ENCODE peak calls at places on chromosomes 3 and 15, in six cellular contexts. R is neural progenitor cell, B is upper lobe of left lung, E is mucosa of descending colon, N is pancreas, P is sigmoid colon. A is an unnamed sample. For H3K4me1, the result is how much of the 10 kb centered on the place peaks cover.

GRCh38 chr15:41651373-41651772 is 8.8 kb upstream of the MGA start:
- DNase-seq in N (no peak), E (no peak), P (no peak), B (no peak), R (no peak), A (no peak)

GRCh38 chr3:101077361-101078011 is 84.3 kb upstream of the ABI3BP start:
- DNase-seq in P (no peak), R (no peak), N (no peak), E (no peak), B (no peak), A (no peak)

GRCh38 chr3:101829878-101830277 is 19.4 kb upstream of the NFKBIZ start:
- DNase-seq in N (no peak), B (no peak), R (no peak), E (no peak), P (no peak), A (no peak)

GRCh38 chr15:66233487-66234415 is 19.8 kb downstream of the MEGF11 start:
- DNase-seq in E (no peak), N (no peak), P (no peak), R (peak), B (no peak), A (no peak)

GRCh38 chr3:37906734-37907282 is 45.1 kb downstream of the CTDSPL start:
- DNase-seq in B (no peak), N (no peak), P (no peak), E (no peak), R (no peak), A (no peak)

GRCh38 chr3:194577985-194578905 is 55.0 kb downstream of the TMEM44 start:
- DNase-seq in P (no peak), R (no peak), E (peak), N (no peak), B (peak), A (peak)

GRCh38 chr3:138620431-138620830 is 11.9 kb downstream of the FAIM start:
- DNase-seq in E (no peak), R (no peak), P (no peak), B (no peak), N (no peak), A (no peak)

GRCh38 chr15:40420793-40421192 is 15.2 kb downstream of the IVD start:
- DNase-seq in R (no peak), N (peak), P (no peak), E (peak), B (peak), A (no peak)

GRCh38 chr3:41701196-41701698 is 260.7 kb downstream of the ULK4 start:
- DNase-seq in N (no peak), P (no peak), E (no peak), R (no peak), B (no peak), A (no peak)

GRCh38 chr3:195769551-195769950 is 42.2 kb downstream of the MUC4 start:
- DNase-seq in B (no peak), N (no peak), E (no peak), R (no peak), P (no peak), A (no peak)

GRCh38 chr15:52789601-52790165 is 453 bp downstream of the ONECUT1 start:
- DNase-seq in N (peak), P (no peak), R (peak), B (no peak), E (peak), A (peak)

GRCh38 chr3:127373701-127374625 is 86.1 kb upstream of the PRR20G start:
- DNase-seq in B (no peak), P (no peak), N (no peak), R (peak), E (no peak), A (peak)

GRCh38 chr3:187545391-187545790 is 124.8 kb downstream of the SST start:
- DNase-seq in R (no peak), N (no peak), P (no peak), B (no peak), E (no peak), A (no peak)

GRCh38 chr3:196965112-196965803 is 3.4 kb downstream of the PIGZ start:
- DNase-seq in R (no peak), E (no peak), N (no peak), P (peak), B (no peak), A (no peak)

GRCh38 chr3:159860727-159861126 is 127.9 kb upstream of the IL12A start:
- DNase-seq in P (no peak), R (no peak), B (no peak), E (no peak), N (no peak), A (no peak)

GRCh38 chr15:80480909-80481308 is 76.7 kb downstream of the ARNT2 start:
- DNase-seq in P (peak), E (no peak), N (no peak), B (no peak), R (no peak), A (no peak)

GRCh38 chr15:42159381-42160015 is 3.1 kb upstream of the PLA2G4F start:
- DNase-seq in B (peak), R (no peak), E (no peak), P (no peak), N (no peak), A (no peak)

GRCh38 chr3:87797872-87798566 is 260.8 kb downstream of the CGGBP1 start:
- DNase-seq in B (no peak), N (no peak), R (no peak), P (no peak), E (no peak), A (no peak)

GRCh38 chr3:113769551-113769950 is 22.7 kb downstream of the ATP6V1A start:
- DNase-seq in E (no peak), R (no peak), P (no peak), B (no peak), N (no peak), A (no peak)

GRCh38 chr15:71278989-71279756 is 163.9 kb downstream of the THSD4 start:
- DNase-seq in R (no peak), P (peak), B (peak), N (peak), E (no peak), A (peak)

GRCh38 chr3:122227036-122227781 is 43.7 kb downstream of the CASR start:
- DNase-seq in B (no peak), E (no peak), R (no peak), P (no peak), N (no peak), A (no peak)

GRCh38 chr3:27326211-27326948 is 42.8 kb downstream of the NEK10 start:
- DNase-seq in R (no peak), B (no peak), E (no peak), N (no peak), P (peak), A (no peak)

GRCh38 chr3:133049491-133049890 is 11.3 kb downstream of the TMEM108 start:
- DNase-seq in E (no peak), N (no peak), R (no peak), B (no peak), P (no peak), A (no peak)

GRCh38 chr3:97942801-97943546 is 29.3 kb downstream of the RIOX2 start:
- DNase-seq in E (no peak), R (no peak), B (no peak), P (no peak), N (no peak), A (no peak)

GRCh38 chr15:84816694-84817460 is at the start of gene ALPK3:
- DNase-seq in E (no peak), B (peak), P (peak), R (peak), N (peak), A (no peak)

GRCh38 chr15:26095710-26096330 is 232.7 kb upstream of the ATP10A start:
- DNase-seq in E (no peak), N (no peak), B (no peak), P (no peak), R (peak), A (no peak)

GRCh38 chr15:90190606-90191343 is 10.4 kb upstream of the SEMA4B start:
- DNase-seq in E (peak), P (no peak), B (no peak), R (no peak), N (peak), A (no peak)

GRCh38 chr15:31487811-31488436 is 161.3 kb downstream of the KLF13 start:
- DNase-seq in E (no peak), R (no peak), P (no peak), N (no peak), B (no peak), A (no peak)

GRCh38 chr3:128153156-128154011 is at the start of gene EEFSEC:
- DNase-seq in B (peak), R (peak), N (peak), P (peak), E (peak), A (peak)

GRCh38 chr3:66037330-66037985 is 1.3 kb downstream of the MAGI1 start:
- DNase-seq in N (peak), B (peak), R (peak), E (peak), P (peak), A (peak)

GRCh38 chr3:78496458-78496857 is 1271.3 kb downstream of the ROBO1 start:
- DNase-seq in E (no peak), P (no peak), R (no peak), N (no peak), B (no peak), A (no peak)

GRCh38 chr3:128473180-128473519 is 6.5 kb upstream of the DNAJB8 start:
- DNase-seq in B (no peak), E (no peak), R (no peak), P (no peak), N (peak), A (no peak)

GRCh38 chr3:146117406-146118285 is 43.3 kb downstream of the PLOD2 start:
- DNase-seq in B (no peak), E (no peak), R (no peak), N (no peak), P (no peak), A (no peak)

GRCh38 chr3:29426302-29427226 is 145.7 kb downstream of the RBMS3 start:
- DNase-seq in R (no peak), P (no peak), E (no peak), B (no peak), N (no peak), A (no peak)

GRCh38 chr3:78839710-78840109 is 928.1 kb downstream of the ROBO1 start:
- DNase-seq in R (no peak), P (no peak), E (no peak), N (no peak), B (no peak), A (no peak)

GRCh38 chr3:146747928-146748327 is 142.8 kb upstream of the PLSCR5 start:
- DNase-seq in P (no peak), N (no peak), R (no peak), E (no peak), B (no peak), A (no peak)

GRCh38 chr15:59866642-59867041 is 137.5 kb upstream of the FOXB1 start:
- DNase-seq in N (no peak), E (no peak), R (no peak), B (no peak), P (no peak), A (no peak)

GRCh38 chr15:63349156-63349555 is 32.5 kb downstream of the CA12 start:
- DNase-seq in P (no peak), E (no peak), B (no peak), R (no peak), N (peak), A (no peak)

DNA sequence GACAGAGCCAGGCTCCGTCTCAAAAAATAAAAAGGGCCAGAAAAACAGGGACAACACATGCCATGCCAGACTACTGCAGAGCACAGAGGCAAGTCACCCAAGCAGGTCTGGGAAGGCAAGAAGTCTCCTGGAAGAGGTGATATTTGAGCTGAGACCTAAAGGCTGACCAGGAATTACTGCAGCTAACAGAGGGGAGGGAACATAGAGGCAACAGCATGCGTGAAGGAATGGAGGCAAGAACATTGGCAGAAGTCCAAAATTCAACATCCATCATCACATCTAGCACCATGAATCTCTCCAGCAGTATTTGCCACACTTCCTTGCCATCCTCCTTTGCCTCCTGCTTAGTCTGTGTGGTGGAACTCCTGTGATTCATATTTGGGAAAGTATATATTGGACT is 916 bp upstream of the TSEN2 start:
- DNase-seq in E (no peak), R (no peak), P (no peak), B (no peak), N (no peak), A (no peak)
- H3K4me1 ChIP-seq in E (under half), R (under half), P (under half), B (under half), N (under half), A (under half)

GRCh38 chr3:32945136-32945535 is 6.3 kb upstream of the CCR4 start:
- DNase-seq in B (no peak), E (no peak), N (no peak), R (no peak), P (no peak), A (no peak)
- TF ChIP-seq CTCF in B (no peak), E (no peak), N (no peak), R (no peak), P (no peak), A (no peak)

DNA sequence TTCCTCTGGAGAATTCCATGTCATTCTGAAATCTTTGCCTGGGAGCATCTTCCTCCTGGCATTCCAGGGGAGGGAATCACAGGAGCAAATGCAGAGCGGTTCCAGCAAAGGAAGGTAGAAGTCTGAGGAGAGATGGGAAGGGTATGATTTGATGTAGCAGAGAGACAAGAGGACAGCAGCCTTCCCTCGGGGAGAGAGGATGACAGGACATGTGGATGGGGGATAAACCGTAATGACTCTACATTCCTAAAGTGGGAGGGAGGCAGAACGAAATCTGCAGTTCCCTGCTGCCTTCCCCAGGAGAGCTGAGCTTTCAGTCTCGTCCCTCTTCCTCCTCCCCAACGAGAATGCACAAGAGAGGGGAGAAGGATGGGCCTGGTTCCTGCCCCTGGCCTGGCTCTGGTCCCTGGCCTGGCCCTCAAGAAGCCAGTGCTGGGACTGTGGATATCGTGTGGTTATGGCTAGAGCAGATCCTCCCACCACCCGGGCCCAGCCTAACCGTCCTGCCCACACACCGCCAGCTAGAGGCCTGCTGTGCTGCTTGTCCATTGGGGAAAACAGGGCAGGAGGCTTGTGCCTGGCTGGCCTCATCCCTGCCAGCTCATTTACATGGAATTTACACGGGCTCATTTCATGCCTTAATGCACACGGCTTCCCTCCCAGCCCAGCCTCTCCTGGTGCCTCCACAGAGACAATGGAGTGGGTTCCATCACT is 26.6 kb downstream of the SEMA7A start:
- DNase-seq in N (no peak), B (no peak), P (no peak), R (peak), E (no peak), A (no peak)
- H3K4me3 ChIP-seq in N (no peak), B (no peak), P (no peak), R (no peak), E (no peak), A (no peak)

GRCh38 chr3:171260899-171261298 is 199.3 kb downstream of the TNIK start:
- DNase-seq in E (no peak), R (no peak), B (no peak), P (no peak), N (no peak), A (no peak)

GRCh38 chr3:171261487-171261886 is 198.7 kb downstream of the TNIK start:
- DNase-seq in R (no peak), E (no peak), P (no peak), B (no peak), N (no peak), A (no peak)

GRCh38 chr3:171262431-171262830 is 197.8 kb downstream of the TNIK start:
- DNase-seq in E (no peak), R (no peak), N (no peak), B (no peak), P (no peak), A (no peak)

GRCh38 chr3:171258316-171258715 is 201.9 kb downstream of the TNIK start:
- DNase-seq in E (no peak), P (no peak), R (no peak), B (no peak), N (no peak), A (no peak)

DNA sequence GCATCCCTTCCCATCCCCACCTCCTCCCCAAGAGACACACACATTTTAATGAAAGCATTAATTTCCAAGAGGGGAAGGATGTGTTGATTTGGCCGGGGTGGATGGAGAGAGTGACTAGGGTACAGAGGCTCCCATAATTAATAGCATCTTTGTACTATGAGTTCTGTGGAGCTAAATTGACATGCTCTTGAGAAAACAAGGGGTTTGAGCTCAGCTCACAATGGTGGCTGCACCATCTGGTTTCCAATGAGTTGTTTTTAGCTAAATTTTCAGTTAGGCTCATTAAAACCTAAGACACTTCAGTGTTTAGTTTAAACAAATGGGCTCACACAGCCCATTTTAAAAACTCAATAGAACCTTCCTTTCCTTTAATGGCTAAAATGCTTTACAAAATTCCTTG is 199.8 kb downstream of the TNIK start:
- DNase-seq in B (no peak), P (no peak), R (no peak), N (no peak), E (no peak), A (no peak)
- H3K4me1 ChIP-seq in B (under half), P (under half), R (under half), N (under half), E (under half), A (under half)

GRCh38 chr15:34216527-34217270 is 6.8 kb upstream of the KATNBL1 start:
- DNase-seq in N (no peak), E (no peak), P (no peak), R (no peak), B (no peak), A (no peak)

GRCh38 chr15:34217587-34218225 is 7.1 kb upstream of the EMC4 start:
- DNase-seq in E (no peak), N (no peak), P (no peak), B (no peak), R (no peak), A (no peak)

GRCh38 chr15:34214135-34214534 is 4.2 kb upstream of the KATNBL1 start:
- DNase-seq in R (no peak), N (no peak), B (no peak), P (no peak), E (no peak), A (no peak)

GRCh38 chr15:34209421-34210282 is at the start of gene KATNBL1:
- DNase-seq in R (peak), E (peak), P (peak), B (peak), N (peak), A (peak)

GRCh38 chr15:34213690-34214089 is 3.8 kb upstream of the KATNBL1 start:
- DNase-seq in R (no peak), N (no peak), E (no peak), P (no peak), B (no peak), A (no peak)
- TF ChIP-seq CTCF in R (no peak), N (no peak), E (no peak), P (no peak), B (no peak), A (no peak)

DNA sequence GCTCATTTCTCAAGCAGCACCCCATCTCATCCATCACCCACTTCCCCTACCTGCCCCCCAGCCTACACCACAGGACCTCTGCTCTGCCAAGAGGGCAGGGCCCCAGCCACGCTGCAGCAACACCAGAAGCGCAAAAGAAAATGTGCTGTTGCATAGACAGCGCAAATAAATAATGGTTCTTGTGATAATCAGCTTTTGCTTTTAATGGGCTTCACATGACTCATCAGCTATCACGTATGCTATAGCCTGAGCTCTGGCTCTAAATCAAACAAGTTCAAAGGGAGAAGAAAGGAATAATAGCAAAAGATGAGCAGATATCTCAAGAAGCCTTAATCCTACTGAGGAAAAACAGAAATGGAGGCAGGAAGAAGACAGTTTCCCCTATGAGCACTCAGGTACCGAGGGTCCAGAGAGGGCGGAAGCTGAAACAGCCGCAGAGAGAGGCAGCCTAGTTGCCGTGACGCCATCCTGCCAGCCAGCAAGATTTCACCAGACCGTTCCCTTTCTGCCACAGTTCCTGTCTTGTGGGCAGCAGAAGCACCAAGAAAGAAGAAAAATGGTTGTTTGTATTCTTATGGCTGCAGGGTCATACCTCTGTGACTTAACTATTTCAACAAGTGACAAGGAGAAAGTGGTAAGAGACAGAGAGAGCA is 22.1 kb downstream of the RAB27A start:
- DNase-seq in P (no peak), R (no peak), N (no peak), E (peak), B (peak), A (no peak)
- H3K4me3 ChIP-seq in P (no peak), R (no peak), N (no peak), E (no peak), B (peak), A (no peak)

GRCh38 chr15:78075490-78076230 is 1.9 kb downstream of the TBC1D2B start:
- DNase-seq in E (no peak), B (peak), N (peak), P (peak), R (peak), A (no peak)

GRCh38 chr15:78077053-78077859 is at the start of gene TBC1D2B:
- DNase-seq in N (peak), B (peak), E (peak), P (peak), R (peak), A (peak)

GRCh38 chr15:78079296-78080087 is 2.0 kb upstream of the TBC1D2B start:
- DNase-seq in N (no peak), R (no peak), B (peak), P (peak), E (no peak), A (no peak)

GRCh38 chr15:78077860-78078187 is 313 bp upstream of the TBC1D2B start:
- DNase-seq in B (no peak), E (no peak), N (no peak), P (no peak), R (no peak), A (no peak)

GRCh38 chr15:78076231-78077052 is 1.1 kb downstream of the TBC1D2B start:
- DNase-seq in N (no peak), E (no peak), R (peak), P (peak), B (no peak), A (no peak)
- H3K4me1 ChIP-seq in N (under half), E (under half), R (under half), P (under half), B (half or more), A (under half)